ENCODE peak calls at places on chromosome 9, in six cellular contexts. H, Z, T, S, G and U are unnamed samples.
A peak's percentile ranks its signal among the peaks of the same experiment; 100 is the strongest.

GRCh38 chr9:99948896-99949295 is 42.4 kb downstream of the STX17 start:
- DNase-seq in S (no peak), G (no peak), T (no peak), Z (no peak), H (no peak), U (no peak)

GRCh38 chr9:97711223-97711626 is 14.1 kb upstream of the XPA start:
- DNase-seq in H (no peak), S (no peak), Z (no peak), T (no peak), G (no peak), U (no peak)

GRCh38 chr9:137801023-137801319 is 76.6 kb upstream of the CACNA1B start:
- DNase-seq in G (no peak), S (no peak), Z (no peak), T (no peak), H (no peak), U (no peak)

GRCh38 chr9:133089271-133089671 is 27.5 kb downstream of the CEL start:
- DNase-seq in H (peak; percentile 12), T (no peak), Z (no peak), S (no peak), G (no peak), U (no peak)

GRCh38 chr9:1198085-1198484 is 147.9 kb downstream of the DMRT2 start:
- DNase-seq in G (no peak), T (no peak), S (peak; percentile 36), H (no peak), Z (no peak), U (peak; percentile 57)

GRCh38 chr9:79689576-79689975 is 117.8 kb downstream of the TLE4 start:
- DNase-seq in T (no peak), S (no peak), G (no peak), H (no peak), Z (no peak), U (no peak)

GRCh38 chr9:38337095-38337494 is 55.4 kb upstream of the ALDH1B1 start:
- DNase-seq in G (no peak), H (no peak), T (no peak), S (no peak), Z (no peak), U (no peak)

GRCh38 chr9:134502261-134503211 is 139.1 kb upstream of the COL5A1 start:
- DNase-seq in H (no peak), T (no peak), G (no peak), Z (peak; percentile 97), S (peak; percentile 96), U (peak; percentile 80)

GRCh38 chr9:133737071-133737773 is 930 bp downstream of the SARDH start:
- DNase-seq in G (no peak), Z (no peak), T (no peak), S (no peak), H (no peak), U (no peak)

GRCh38 chr9:14653511-14653910 is 39.7 kb downstream of the ZDHHC21 start:
- DNase-seq in T (no peak), G (no peak), H (no peak), Z (no peak), S (no peak), U (no peak)

GRCh38 chr9:22214497-22215031 is 205.5 kb upstream of the CDKN2B start:
- DNase-seq in G (no peak), Z (no peak), T (no peak), S (peak; percentile 83), H (no peak), U (peak; percentile 12)

GRCh38 chr9:113614843-113615648 is 151.5 kb downstream of the RGS3 start:
- DNase-seq in S (no peak), H (no peak), T (no peak), G (no peak), Z (no peak), U (no peak)

GRCh38 chr9:115944166-115944948 is 209.2 kb upstream of the PAPPA start:
- DNase-seq in H (no peak), S (peak; percentile 88), T (no peak), Z (peak; percentile 99), G (no peak), U (peak; percentile 24)

GRCh38 chr9:121946465-121946864 is 146.6 kb downstream of the TTLL11 start:
- DNase-seq in S (no peak), T (no peak), H (no peak), G (no peak), Z (no peak), U (no peak)

GRCh38 chr9:113915817-113916474 is 39.8 kb downstream of the ZNF618 start:
- DNase-seq in G (no peak), T (no peak), Z (no peak), H (no peak), S (no peak), U (no peak)

GRCh38 chr9:135051316-135052038 is 36.0 kb upstream of the OLFM1 start:
- DNase-seq in H (peak; percentile 26), G (no peak), T (no peak), S (no peak), Z (no peak), U (no peak)

GRCh38 chr9:127039492-127039891 is 82.9 kb downstream of the ANGPTL2 start:
- DNase-seq in H (no peak), G (no peak), S (no peak), Z (no peak), T (no peak), U (no peak)

GRCh38 chr9:131598121-131598520 is 52.8 kb downstream of the PRRT1B start:
- DNase-seq in T (no peak), S (no peak), G (no peak), Z (no peak), H (no peak), U (no peak)

GRCh38 chr9:75964431-75964830 is 74.0 kb downstream of the PCSK5 start:
- DNase-seq in Z (no peak), T (no peak), G (no peak), S (no peak), H (no peak), U (peak; percentile 89)

GRCh38 chr9:37025381-37026084 is 8.5 kb downstream of the PAX5 start:
- DNase-seq in H (no peak), T (no peak), G (no peak), S (peak; percentile 49), Z (no peak), U (no peak)

GRCh38 chr9:133119461-133120342 is 1.3 kb downstream of the RALGDS start:
- DNase-seq in Z (no peak), S (no peak), T (no peak), H (no peak), G (no peak), U (no peak)

GRCh38 chr9:127172066-127172707 is 49.8 kb upstream of the ANGPTL2 start:
- DNase-seq in H (no peak), Z (peak; percentile 32), G (no peak), S (no peak), T (no peak), U (no peak)

GRCh38 chr9:121798941-121799340 is 147.5 kb downstream of the DAB2IP start:
- DNase-seq in G (no peak), T (no peak), S (no peak), Z (no peak), H (no peak), U (no peak)

GRCh38 chr9:33619666-33620404 is 95.8 kb downstream of the ANKRD18B start:
- DNase-seq in G (no peak), Z (peak; percentile 88), S (peak; percentile 85), T (no peak), H (no peak), U (peak; percentile 53)

GRCh38 chr9:35729700-35730485 is 2.1 kb downstream of the TLN1 start:
- DNase-seq in S (peak; percentile 96), T (no peak), G (no peak), Z (peak; percentile 69), H (no peak), U (peak; percentile 88)

GRCh38 chr9:110995511-110996340 is 42.5 kb downstream of the LPAR1 start:
- DNase-seq in H (no peak), G (no peak), Z (no peak), S (no peak), T (no peak), U (no peak)

GRCh38 chr9:96087669-96088299 is 212.3 kb downstream of the ERCC6L2 start:
- DNase-seq in S (no peak), G (no peak), T (peak; percentile 19), Z (no peak), H (no peak), U (peak; percentile 84)